ENCODE peak calls at places on chromosomes 7 and 10, in six cellular contexts. P is HepG2, K is K562, O is A549, L is endothelial cell of umbilical vein, I is H1. Z is an unnamed sample.

GRCh38 chr10:3554121-3554522 is 230.9 kb downstream of the KLF6 start:
- DNase-seq in P (no peak), K (no peak), O (no peak), L (no peak), I (no peak), Z (no peak)

GRCh38 chr10:114437456-114438292 is 33.4 kb upstream of the AFAP1L2 start:
- DNase-seq in P (peak), K (peak), O (peak), L (no peak), I (no peak), Z (no peak)

GRCh38 chr10:88107698-88108097 is 244.3 kb downstream of the PTEN start:
- DNase-seq in P (no peak), K (no peak), O (no peak), L (no peak), I (no peak), Z (no peak)

GRCh38 chr7:44283381-44284211 is 41.8 kb downstream of the CAMK2B start:
- DNase-seq in P (no peak), K (no peak), O (no peak), L (no peak), I (peak), Z (peak)

GRCh38 chr7:80879849-80880248 is 39.0 kb downstream of the SEMA3C start:
- DNase-seq in P (no peak), K (no peak), O (no peak), L (no peak), I (no peak), Z (no peak)

GRCh38 chr7:107463139-107464078 is 6.4 kb upstream of the GPR22 start:
- DNase-seq in P (peak), K (peak), O (peak), L (peak), I (no peak), Z (peak)

GRCh38 chr10:132298038-132298935 is 9.5 kb downstream of the STK32C start:
- DNase-seq in P (no peak), K (no peak), O (no peak), L (no peak), I (no peak), Z (no peak)

GRCh38 chr7:94030634-94031033 is 26.5 kb upstream of the BET1 start:
- DNase-seq in P (no peak), K (no peak), O (no peak), L (no peak), I (no peak), Z (no peak)

GRCh38 chr10:47116445-47116844 is 183.6 kb upstream of the GDF10 start:
- DNase-seq in P (no peak), K (no peak), O (no peak), L (no peak), I (peak), Z (no peak)

DNA sequence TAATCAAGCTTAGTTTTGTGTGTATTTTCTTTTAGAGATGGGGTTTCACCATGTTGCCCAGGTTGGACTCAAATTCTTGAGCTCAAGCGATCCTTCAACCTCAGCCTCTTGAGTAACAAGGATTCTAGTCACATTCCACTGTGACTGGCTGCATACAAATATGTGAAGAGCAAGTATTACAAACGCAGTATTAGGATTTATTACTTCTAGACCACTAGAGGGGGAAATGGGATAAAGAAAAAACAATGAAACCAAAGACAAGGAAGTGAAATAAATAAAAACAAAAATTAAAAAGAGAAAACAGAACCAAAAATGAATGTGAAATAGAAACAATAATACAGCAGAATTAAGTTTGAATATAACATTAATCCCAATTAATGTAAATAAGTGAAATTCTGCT is 308.7 kb downstream of the ANKRD30A start:
- DNase-seq in P (no peak), K (no peak), O (peak), L (no peak), I (no peak), Z (no peak)
- TF ChIP-seq JUN in P (no peak), K (no peak), O (no peak), L (no peak), I (no peak), Z (no peak)

DNA sequence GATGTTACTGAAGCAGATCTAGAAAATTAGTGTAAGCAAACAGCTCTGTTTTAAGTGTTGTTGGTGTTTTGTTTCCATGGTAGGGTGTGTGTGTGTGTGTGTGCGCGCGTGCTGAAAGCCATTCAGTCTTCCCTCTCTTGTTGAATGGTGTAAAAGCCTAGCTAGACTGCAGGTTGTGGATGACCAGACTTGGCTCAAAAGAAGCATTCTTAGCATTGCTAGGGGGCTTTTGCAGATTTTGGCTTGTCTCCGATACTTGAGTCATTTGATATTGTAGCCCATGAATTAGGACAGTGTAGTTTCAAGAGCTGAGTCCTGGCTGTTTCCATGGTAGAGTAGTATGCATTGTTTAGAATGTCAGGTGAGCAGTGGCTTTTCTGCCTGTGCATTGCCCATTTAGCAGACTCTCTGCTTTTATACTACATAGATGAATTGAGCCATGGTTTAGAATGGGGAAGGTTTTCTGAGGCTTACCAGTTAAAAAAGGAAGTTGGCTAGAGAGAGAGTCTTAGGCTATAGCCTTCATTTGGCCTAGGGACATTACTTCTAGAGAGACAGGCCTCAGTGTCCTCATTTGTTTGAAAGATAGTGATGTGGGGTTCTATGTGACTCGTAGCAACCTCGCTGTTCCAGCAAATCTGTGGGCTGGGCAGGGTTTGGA is 99.2 kb downstream of the SND1 start:
- DNase-seq in P (no peak), K (no peak), O (no peak), L (no peak), I (no peak), Z (no peak)
- TF ChIP-seq JUN in P (no peak), K (no peak), O (no peak), L (no peak), I (no peak), Z (no peak)

GRCh38 chr10:97891497-97892167 is 42.0 kb downstream of the GOLGA7B start:
- DNase-seq in P (peak), K (peak), O (no peak), L (no peak), I (no peak), Z (no peak)

GRCh38 chr10:97888641-97889262 is 39.1 kb downstream of the GOLGA7B start:
- DNase-seq in P (no peak), K (no peak), O (peak), L (peak), I (no peak), Z (no peak)

GRCh38 chr10:97887399-97887798 is 37.8 kb downstream of the GOLGA7B start:
- DNase-seq in P (no peak), K (peak), O (no peak), L (no peak), I (no peak), Z (no peak)

GRCh38 chr10:97888134-97888533 is 38.5 kb downstream of the GOLGA7B start:
- DNase-seq in P (no peak), K (no peak), O (no peak), L (no peak), I (no peak), Z (no peak)

GRCh38 chr10:97889461-97890265 is 40.0 kb downstream of the GOLGA7B start:
- DNase-seq in P (no peak), K (peak), O (peak), L (peak), I (peak), Z (no peak)
- TF ChIP-seq JUN in P (no peak), K (no peak), O (no peak), L (no peak), I (no peak), Z (no peak)

GRCh38 chr10:100485841-100486495 is 23.2 kb downstream of the WNT8B start:
- DNase-seq in P (no peak), K (no peak), O (no peak), L (no peak), I (peak), Z (peak)
- TF ChIP-seq JUN in P (no peak), K (no peak), O (no peak), L (no peak), I (no peak), Z (no peak)

DNA sequence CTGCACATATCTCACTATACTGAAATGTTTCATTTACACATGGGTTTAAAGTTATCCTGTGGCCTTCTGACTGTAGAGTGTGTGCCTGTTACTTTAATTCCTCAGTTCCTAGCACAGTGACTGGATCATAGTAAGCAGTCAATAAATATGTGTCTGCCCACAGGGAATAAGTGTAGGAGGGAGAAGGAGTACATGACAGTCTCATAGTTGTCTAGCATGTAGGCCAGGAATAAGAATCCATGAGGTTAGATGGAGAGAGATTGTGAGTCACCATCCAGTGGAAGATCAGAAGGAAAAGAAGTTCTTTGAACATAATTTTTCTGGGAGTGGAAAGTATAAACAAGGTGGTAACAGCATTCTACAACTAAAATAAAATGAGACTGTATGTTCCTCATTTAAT is 36.6 kb upstream of the SEMA3A start:
- DNase-seq in P (no peak), K (no peak), O (no peak), L (no peak), I (no peak), Z (no peak)
- TF ChIP-seq JUN in P (no peak), K (no peak), O (no peak), L (no peak), I (no peak), Z (no peak)

DNA sequence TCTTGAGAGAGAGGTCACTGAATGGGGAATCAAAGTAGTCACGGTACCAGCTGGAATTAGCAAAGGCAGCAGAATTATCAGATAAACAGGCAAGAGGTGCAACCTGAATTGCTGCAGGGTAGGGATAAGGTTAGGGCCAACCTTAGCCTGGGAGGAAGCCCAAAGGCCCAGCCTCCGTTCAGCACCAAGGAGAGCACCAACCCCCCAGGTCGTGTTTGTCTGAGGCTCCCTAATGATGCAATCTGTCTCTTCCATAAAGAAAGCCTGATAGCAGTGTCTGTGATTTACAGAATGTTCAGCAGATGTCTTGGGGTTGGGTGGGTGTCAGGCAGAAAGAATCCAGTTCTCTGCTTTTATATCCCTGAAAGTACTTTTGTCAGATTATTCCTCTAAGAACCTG is 328.4 kb upstream of the AOAH start:
- DNase-seq in P (peak), K (peak), O (peak), L (peak), I (peak), Z (peak)
- TF ChIP-seq JUN in P (peak), K (no peak), O (no peak), L (no peak), I (no peak), Z (no peak)

GRCh38 chr10:61951144-61951483 is 49.6 kb downstream of the ARID5B start:
- DNase-seq in P (no peak), K (no peak), O (no peak), L (no peak), I (no peak), Z (no peak)

GRCh38 chr10:61949687-61950086 is 48.2 kb downstream of the ARID5B start:
- DNase-seq in P (no peak), K (no peak), O (no peak), L (no peak), I (no peak), Z (no peak)

GRCh38 chr10:61950449-61951143 is 49.1 kb downstream of the ARID5B start:
- DNase-seq in P (peak), K (no peak), O (no peak), L (no peak), I (no peak), Z (no peak)

GRCh38 chr10:61957806-61958205 is 56.3 kb downstream of the ARID5B start:
- DNase-seq in P (no peak), K (no peak), O (no peak), L (no peak), I (no peak), Z (no peak)

DNA sequence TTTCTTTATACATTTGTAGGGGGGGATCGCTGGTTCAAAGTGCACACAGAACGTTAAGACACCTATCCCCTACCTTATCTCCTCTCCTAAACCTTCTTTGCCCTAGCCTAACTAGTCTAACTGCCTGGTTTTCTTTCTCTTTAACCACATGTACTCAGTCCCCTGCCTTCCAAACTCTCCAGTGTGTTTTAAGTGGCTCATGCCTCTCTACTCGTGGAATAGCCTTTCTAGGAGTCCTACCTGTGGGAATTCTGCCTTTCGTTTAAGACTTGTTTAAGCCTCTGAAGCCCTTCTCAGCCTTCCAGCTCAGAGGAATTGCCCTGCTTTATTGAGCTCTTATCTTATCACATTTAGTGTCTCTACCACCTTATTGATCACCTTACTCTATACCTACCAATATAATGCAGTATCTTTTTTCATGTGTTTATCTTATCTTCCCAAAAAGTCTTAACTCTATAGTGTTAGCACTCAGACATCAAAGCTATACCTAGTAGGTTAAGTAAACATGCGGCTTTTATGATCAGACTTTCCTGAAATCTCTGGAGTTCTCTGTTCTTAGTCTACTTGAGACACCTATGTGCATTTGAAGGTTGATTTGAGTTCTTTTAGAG is 50.6 kb downstream of the ARID5B start:
- DNase-seq in P (no peak), K (no peak), O (no peak), L (no peak), I (no peak), Z (no peak)
- TF ChIP-seq JUN in P (no peak), K (no peak), O (no peak), L (no peak), I (no peak), Z (no peak)

Z was measured in WTC11.